ENCODE peak calls at places on chromosome X, in ten cellular contexts. Z, J, Y, M, W, P, B, C, G and D are unnamed samples.

GRCh38 chrX:78333521-78333920 is 6.1 kb upstream of the CYSLTR1 start:
- DNase-seq in B (no peak), M (peak; percentile 1), W (no peak), Y (peak; percentile 25), Z (no peak), J (no peak), G (no peak), C (no peak), P (no peak), D (no peak)

GRCh38 chrX:31420711-31421151 is 348.9 kb upstream of the FTHL17 start:
- DNase-seq in B (no peak), M (no peak), Z (no peak), J (no peak), W (peak; percentile 32), C (no peak), Y (peak; percentile 0), P (no peak), G (no peak), D (no peak)

GRCh38 chrX:150848914-150849365 is 49.5 kb downstream of the CD99L2 start:
- DNase-seq in W (no peak), Z (no peak), G (peak; percentile 20), C (no peak), Y (no peak), B (peak; percentile 76), J (peak; percentile 62), P (no peak), M (peak; percentile 49), D (peak; percentile 11)

GRCh38 chrX:10516781-10517322 is 103.5 kb downstream of the MID1 start:
- DNase-seq in Z (no peak), Y (no peak), P (no peak), M (no peak), J (no peak), G (no peak), W (no peak), B (no peak), C (no peak), D (no peak)

GRCh38 chrX:43813898-43814297 is 68.4 kb downstream of the MAOB start:
- DNase-seq in B (no peak), Z (peak; percentile 32), J (no peak), M (no peak), Y (no peak), W (peak; percentile 40), G (no peak), C (no peak), P (no peak), D (peak; percentile 38)

GRCh38 chrX:17542123-17542522 is 167.1 kb downstream of the NHS start:
- DNase-seq in C (no peak), M (no peak), B (peak; percentile 57), Z (no peak), W (no peak), G (no peak), P (no peak), Y (no peak), J (no peak), D (no peak)

GRCh38 chrX:108712886-108713285 is 23.5 kb downstream of the IRS4 start:
- DNase-seq in B (no peak), C (no peak), P (no peak), W (no peak), Y (no peak), J (no peak), Z (no peak), M (no peak), G (no peak), D (no peak)

GRCh38 chrX:50202539-50202938 is 1.7 kb upstream of the AKAP4 start:
- DNase-seq in W (peak; percentile 3), G (no peak), Z (no peak), Y (no peak), P (no peak), M (no peak), B (no peak), C (no peak), J (no peak), D (no peak)

GRCh38 chrX:74293343-74293946 is 10.5 kb upstream of the ZCCHC13 start:
- DNase-seq in G (peak; percentile 79), B (peak; percentile 84), C (peak; percentile 81), Z (peak; percentile 60), P (peak; percentile 40), Y (peak; percentile 66), J (peak; percentile 76), M (peak; percentile 64), W (peak; percentile 75), D (peak; percentile 70)

GRCh38 chrX:154457491-154458115 is 478 bp upstream of the PLXNA3 start:
- DNase-seq in J (no peak), Z (no peak), B (peak; percentile 52), G (peak; percentile 72), Y (peak; percentile 91), C (no peak), P (no peak), M (no peak), W (no peak), D (peak; percentile 57)

GRCh38 chrX:13688772-13689518 is at the start of gene RAB9A:
- DNase-seq in Y (peak; percentile 81), J (peak; percentile 76), B (peak; percentile 86), Z (peak; percentile 85), M (peak; percentile 73), G (peak; percentile 91), P (peak; percentile 77), C (peak; percentile 86), W (peak; percentile 61), D (peak; percentile 82)
- TF ChIP-seq CTCF in Y (no peak), J (no peak), B (no peak), Z (no peak), M (no peak), G (no peak), P (peak; percentile 23), C (no peak), W (no peak), D (no peak)

GRCh38 chrX:49116076-49116475 is 7.5 kb downstream of the GPKOW start:
- DNase-seq in J (no peak), W (no peak), Z (no peak), Y (no peak), M (no peak), P (no peak), C (no peak), B (no peak), G (no peak), D (no peak)

GRCh38 chrX:49122499-49122898 is 1.0 kb downstream of the GPKOW start:
- DNase-seq in W (no peak), P (no peak), M (no peak), C (no peak), B (no peak), G (no peak), J (no peak), Z (no peak), Y (no peak), D (no peak)

GRCh38 chrX:49117597-49117996 is 5.9 kb downstream of the GPKOW start:
- DNase-seq in M (no peak), C (no peak), Z (no peak), B (no peak), Y (no peak), J (no peak), G (no peak), P (no peak), W (no peak), D (no peak)

GRCh38 chrX:49120104-49120503 is 3.4 kb downstream of the GPKOW start:
- DNase-seq in P (no peak), B (no peak), J (no peak), Y (no peak), M (no peak), C (no peak), W (no peak), Z (no peak), G (no peak), D (no peak)
- TF ChIP-seq CTCF in P (no peak), B (no peak), J (peak; percentile 29), Y (no peak), M (no peak), C (no peak), W (no peak), Z (no peak), G (no peak), D (no peak)

DNA sequence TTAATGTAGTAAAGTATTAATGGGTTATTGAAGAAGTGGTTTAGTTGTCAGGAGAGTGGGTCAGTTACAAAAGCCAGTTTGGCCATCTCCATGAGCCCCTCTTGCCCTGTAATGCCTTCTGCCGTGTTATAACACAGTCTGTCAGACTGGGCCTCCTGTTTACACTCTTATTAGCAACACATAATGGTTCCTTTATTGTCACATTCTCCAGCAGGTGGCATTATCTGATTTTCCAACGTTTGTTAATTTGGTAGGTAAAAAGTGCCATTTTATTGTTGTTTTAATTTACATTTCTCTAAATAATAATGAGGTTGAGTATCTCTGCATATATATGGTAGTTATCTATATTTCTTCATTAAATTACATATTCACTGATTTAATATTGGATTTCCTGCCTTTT is 560.8 kb downstream of the FGF13 start:
- DNase-seq in W (no peak), J (no peak), P (no peak), Z (no peak), M (no peak), B (no peak), Y (peak; percentile 1), C (no peak), G (no peak), D (no peak)
- TF ChIP-seq CTCF in W (no peak), J (no peak), P (no peak), Z (no peak), M (no peak), B (no peak), Y (no peak), C (no peak), G (no peak), D (no peak)

GRCh38 chrX:68090266-68090665 is 343.0 kb downstream of the OPHN1 start:
- DNase-seq in P (no peak), J (no peak), B (no peak), G (no peak), W (peak; percentile 15), C (no peak), Z (no peak), Y (no peak), M (no peak), D (no peak)
- TF ChIP-seq CTCF in P (no peak), J (no peak), B (no peak), G (no peak), W (no peak), C (no peak), Z (no peak), Y (no peak), M (no peak), D (no peak)